ENCODE peak calls at places on chromosomes 16 and 17, in four cellular contexts. R, J, B and H are unnamed samples.

GRCh38 chr16:74501484-74502479 is 80.5 kb upstream of the CLEC18B start:
- DNase-seq in J (no peak), B (no peak), R (no peak), H (no peak)

GRCh38 chr16:12119562-12119961 is 143.0 kb downstream of the SNX29 start:
- DNase-seq in B (no peak), J (no peak), R (no peak), H (no peak)

GRCh38 chr17:27282054-27282501 is 11.8 kb upstream of the WSB1 start:
- DNase-seq in R (no peak), B (peak; percentile 49), J (no peak), H (no peak)

GRCh38 chr17:11682646-11683045 is 84.4 kb downstream of the DNAH9 start:
- DNase-seq in J (no peak), B (no peak), R (no peak), H (no peak)

GRCh38 chr17:69500911-69501429 is 86.5 kb downstream of the MAP2K6 start:
- DNase-seq in B (no peak), J (no peak), R (no peak), H (no peak)

GRCh38 chr16:7921360-7921759 is 588.7 kb downstream of the RBFOX1 start:
- DNase-seq in B (no peak), J (peak; percentile 9), R (no peak), H (no peak)

GRCh38 chr17:56149266-56150036 is 3.8 kb upstream of the ANKFN1 start:
- DNase-seq in B (no peak), R (no peak), J (no peak), H (no peak)

GRCh38 chr16:31061126-31061812 is 12.8 kb downstream of the ZNF668 start:
- DNase-seq in R (no peak), B (no peak), J (no peak), H (no peak)

GRCh38 chr17:82917656-82918345 is 78.0 kb upstream of the ZNF750 start:
- DNase-seq in B (no peak), J (no peak), R (peak; percentile 23), H (peak; percentile 36)

GRCh38 chr16:85334718-85335583 is 222.7 kb upstream of the CIBAR2 start:
- DNase-seq in J (no peak), R (peak; percentile 23), B (no peak), H (peak; percentile 70)

GRCh38 chr17:15442316-15443185 is 24.9 kb downstream of the CDRT4 start:
- DNase-seq in R (no peak), J (no peak), B (no peak), H (no peak)

GRCh38 chr17:28519236-28519635 is 13.1 kb downstream of the FOXN1 start:
- DNase-seq in R (no peak), B (no peak), J (no peak), H (no peak)

GRCh38 chr17:48554412-48555090 is 9.6 kb upstream of the HOXB2 start:
- DNase-seq in J (no peak), B (no peak), R (no peak), H (no peak)

GRCh38 chr16:52078716-52079655 is 468.0 kb downstream of the TOX3 start:
- DNase-seq in B (no peak), J (no peak), R (no peak), H (no peak)

GRCh38 chr17:66233023-66233753 is 4.0 kb upstream of the APOH start:
- DNase-seq in J (no peak), B (no peak), R (peak; percentile 85), H (no peak)

GRCh38 chr16:8901318-8901861 is 19.2 kb downstream of the LITAFD start:
- DNase-seq in J (no peak), B (no peak), R (no peak), H (no peak)

GRCh38 chr16:89721644-89722391 is 481 bp downstream of the ZNF276 start:
- DNase-seq in R (no peak), J (no peak), B (no peak), H (peak; percentile 58)

GRCh38 chr17:3909257-3909656 is 7.0 kb downstream of the P2RX1 start:
- DNase-seq in J (no peak), B (no peak), R (no peak), H (no peak)

GRCh38 chr17:28968269-28968913 is 17.1 kb upstream of the PHF12 start:
- DNase-seq in R (no peak), B (no peak), J (no peak), H (no peak)

GRCh38 chr17:78341559-78342437 is 18.1 kb downstream of the SOCS3 start:
- DNase-seq in R (no peak), B (no peak), J (no peak), H (peak; percentile 99)

GRCh38 chr17:79791354-79792123 is 5.3 kb downstream of the CBX8 start:
- DNase-seq in J (no peak), R (no peak), B (no peak), H (no peak)

GRCh38 chr16:1443980-1444729 is at the start of gene CCDC154:
- DNase-seq in B (no peak), J (no peak), R (no peak), H (no peak)

DNA sequence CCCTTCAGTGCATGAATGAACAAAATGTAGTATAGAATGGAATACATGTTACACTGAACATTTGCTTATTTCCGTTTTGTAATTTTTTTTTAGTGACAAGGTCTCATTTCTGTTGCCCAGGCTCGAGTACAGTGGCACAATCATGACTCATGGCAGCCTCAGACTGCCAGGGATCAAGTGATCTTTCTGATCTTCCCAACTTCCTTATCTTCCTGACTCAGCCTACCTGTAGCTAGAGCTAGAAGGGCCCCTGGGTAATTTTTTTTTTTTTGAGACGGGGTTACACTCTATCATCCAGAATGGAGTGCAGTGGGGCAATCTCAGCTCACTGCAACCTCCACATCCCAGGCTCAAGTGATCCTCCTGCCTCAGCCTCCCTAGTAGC is 7.4 kb upstream of the SLX4 start:
- DNase-seq in J (no peak), R (no peak), B (no peak), H (peak; percentile 31)
- TF ChIP-seq HDAC6 in J (no peak), R (no peak), B (no peak), H (no peak)

DNA sequence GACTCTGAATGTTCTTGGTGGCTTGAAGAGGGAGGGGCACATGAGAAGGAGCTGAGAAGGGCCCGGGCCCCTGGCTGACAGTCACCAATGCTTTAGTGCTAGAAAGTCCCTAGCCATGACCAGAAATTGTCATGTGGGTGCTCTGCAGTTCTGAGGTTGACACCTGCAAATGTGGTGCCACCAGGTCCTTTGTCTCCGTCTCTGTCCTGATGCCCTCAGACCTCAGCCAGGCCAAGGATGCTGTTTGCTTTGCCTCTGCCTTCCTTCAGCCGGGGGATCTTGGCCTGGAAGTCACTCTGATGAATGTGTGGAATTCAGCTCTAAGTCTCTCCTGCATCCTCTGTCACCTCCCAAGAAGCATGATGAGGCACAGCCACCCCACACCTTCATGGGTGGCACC is 63.6 kb downstream of the TNFRSF13B start:
- DNase-seq in R (no peak), J (no peak), B (no peak), H (no peak)
- TF ChIP-seq HDAC6 in R (no peak), J (no peak), B (no peak), H (no peak)

GRCh38 chr16:50366126-50366525 is 2.7 kb downstream of the BRD7 start:
- DNase-seq in J (no peak), B (no peak), R (no peak), H (no peak)
- TF ChIP-seq HDAC6 in J (no peak), B (no peak), R (no peak), H (no peak)

GRCh38 chr16:55494994-55495421 is 13.9 kb upstream of the LPCAT2 start:
- DNase-seq in B (no peak), J (no peak), R (peak; percentile 49), H (peak; percentile 47)
- TF ChIP-seq HDAC6 in B (no peak), J (no peak), R (no peak), H (no peak)

DNA sequence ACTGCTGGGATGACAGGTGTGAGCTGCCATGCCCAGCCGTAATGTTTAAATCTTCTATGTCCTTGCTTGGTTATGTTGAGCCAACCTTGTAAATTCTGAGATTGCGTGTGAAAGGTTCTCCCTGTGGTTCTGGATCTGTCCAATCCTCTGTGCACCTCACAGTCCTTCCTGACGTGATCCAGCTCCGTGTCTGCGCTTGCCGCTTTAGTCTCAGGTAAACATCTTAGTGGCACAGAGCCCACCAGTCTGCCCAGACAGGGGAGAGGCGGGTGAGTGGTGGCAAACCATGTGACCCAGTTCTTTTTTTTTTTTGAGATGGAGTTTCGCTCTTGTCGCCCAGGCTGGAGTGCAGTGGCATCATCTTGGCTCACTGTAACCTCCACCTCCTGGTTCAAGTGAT is 13.9 kb downstream of the SLC25A10 start:
- DNase-seq in R (no peak), B (no peak), J (no peak), H (no peak)
- TF ChIP-seq HDAC6 in R (no peak), B (no peak), J (no peak), H (no peak)

DNA sequence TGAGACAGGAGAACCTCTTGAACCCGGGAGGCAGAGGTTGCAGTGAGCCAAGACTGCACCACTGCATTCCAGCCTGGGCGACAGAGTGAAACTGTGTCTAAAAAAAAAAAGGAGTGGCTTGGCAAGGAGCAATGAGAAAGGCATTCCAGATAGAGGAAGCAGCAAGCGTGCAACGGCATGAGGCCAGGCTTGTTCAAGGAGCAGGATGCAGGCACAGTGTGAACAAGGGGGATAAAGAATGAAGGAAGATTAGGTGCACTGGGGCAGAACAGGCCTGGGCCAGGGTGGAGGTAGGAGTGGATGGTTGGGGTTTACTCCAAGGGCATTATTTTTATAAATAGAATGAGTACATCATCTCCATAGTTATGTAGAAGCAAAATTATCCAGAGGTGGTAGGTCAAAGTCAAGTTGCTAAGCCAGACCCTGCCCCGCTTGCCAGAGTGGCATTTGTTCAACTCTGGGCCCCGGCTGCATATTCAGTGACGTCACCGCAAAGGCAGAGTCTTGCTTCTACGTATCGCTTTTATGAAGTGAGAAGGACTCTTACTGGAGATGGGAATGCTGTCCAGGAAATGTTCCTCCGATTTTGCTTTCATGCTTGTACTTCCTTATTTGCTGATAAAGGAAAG is 100.2 kb downstream of the KATNIP start:
- DNase-seq in R (no peak), J (no peak), B (no peak), H (no peak)
- TF ChIP-seq HDAC6 in R (no peak), J (no peak), B (no peak), H (no peak)

GRCh38 chr16:67647111-67647651 is 2.2 kb downstream of the CARMIL2 start:
- DNase-seq in J (no peak), B (no peak), R (no peak), H (no peak)

GRCh38 chr16:67649494-67649931 is 4.6 kb downstream of the CARMIL2 start:
- DNase-seq in B (no peak), J (no peak), R (no peak), H (peak; percentile 58)

GRCh38 chr16:67648764-67649407 is 3.9 kb downstream of the CARMIL2 start:
- DNase-seq in B (no peak), J (no peak), R (no peak), H (no peak)

GRCh38 chr16:67648088-67648763 is 3.3 kb downstream of the CARMIL2 start:
- DNase-seq in J (no peak), R (no peak), B (no peak), H (no peak)

DNA sequence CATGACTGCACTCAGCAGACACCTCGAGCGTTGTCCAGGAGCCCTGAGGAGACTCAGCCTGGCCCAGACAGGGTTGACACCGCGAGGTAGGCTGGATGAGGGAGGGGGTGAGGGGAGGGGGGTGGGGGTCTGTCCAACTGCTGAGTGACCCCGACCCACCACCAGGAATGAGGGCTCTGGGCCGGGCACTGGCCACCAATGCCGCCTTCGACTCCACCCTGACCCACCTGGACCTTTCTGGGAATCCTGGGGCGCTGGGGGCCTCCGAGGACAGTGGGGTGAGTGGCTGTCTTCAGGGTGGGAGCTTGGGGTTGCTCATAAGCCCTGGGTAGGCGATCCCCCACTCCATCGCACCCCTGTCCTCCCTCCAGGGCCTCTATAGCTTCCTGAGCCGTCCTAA is 2.7 kb downstream of the CARMIL2 start:
- DNase-seq in R (no peak), J (no peak), B (no peak), H (no peak)
- TF ChIP-seq HDAC6 in R (no peak), J (no peak), B (no peak), H (no peak)

GRCh38 chr17:58333396-58334207 is 5.0 kb upstream of the TSPOAP1 start:
- DNase-seq in R (no peak), B (no peak), J (no peak), H (no peak)
- TF ChIP-seq HDAC6 in R (no peak), B (no peak), J (no peak), H (no peak)